ENCODE peak calls at places on chromosomes 4 and X, in four cellular contexts. S is A549; F is tibial nerve; A is CD8-positive, alpha-beta memory T cell. B is an unnamed sample.

GRCh38 chr4:234178-234577 is 71.1 kb downstream of the ZNF732 start:
- DNase-seq in S (no peak), A (no peak), F (no peak), B (no peak)

GRCh38 chr4:24560770-24561415 is 23.5 kb downstream of the DHX15 start:
- DNase-seq in F (no peak), A (no peak), S (no peak), B (no peak)

GRCh38 chr4:15765910-15766703 is 12.0 kb upstream of the CD38 start:
- DNase-seq in F (no peak), A (peak; percentile 69), S (no peak), B (no peak)

GRCh38 chr4:103018391-103019318 is 850 bp downstream of the SLC9B1 start:
- DNase-seq in S (peak; percentile 36), A (no peak), F (no peak), B (no peak)

GRCh38 chr4:89293299-89293698 is 14.3 kb downstream of the GPRIN3 start:
- DNase-seq in S (no peak), A (no peak), F (no peak), B (no peak)

GRCh38 chr4:2066571-2067445 is 7.7 kb downstream of the NAT8L start:
- DNase-seq in A (no peak), F (no peak), S (no peak), B (peak; percentile 38)

GRCh38 chrX:57647020-57647419 is 33.0 kb downstream of the NLRP2B start:
- DNase-seq in F (no peak), A (no peak), S (no peak), B (no peak)

GRCh38 chr4:6617246-6617645 is 23.2 kb upstream of the MRFAP1 start:
- DNase-seq in S (no peak), F (no peak), A (no peak), B (peak; percentile 5)

GRCh38 chrX:101462892-101463291 is 22.4 kb upstream of the ARMCX4 start:
- DNase-seq in S (peak; percentile 21), F (no peak), A (no peak), B (no peak)

GRCh38 chrX:11965436-11965835 is 172.8 kb upstream of the FRMPD4 start:
- DNase-seq in F (no peak), S (no peak), A (no peak), B (no peak)

GRCh38 chr4:143531773-143532491 is 18.4 kb downstream of the SMARCA5 start:
- DNase-seq in S (no peak), F (no peak), A (no peak), B (no peak)

GRCh38 chr4:140296335-140296753 is 77.1 kb upstream of the SCOC start:
- DNase-seq in F (peak; percentile 77), S (peak; percentile 17), A (no peak), B (peak; percentile 50)

DNA sequence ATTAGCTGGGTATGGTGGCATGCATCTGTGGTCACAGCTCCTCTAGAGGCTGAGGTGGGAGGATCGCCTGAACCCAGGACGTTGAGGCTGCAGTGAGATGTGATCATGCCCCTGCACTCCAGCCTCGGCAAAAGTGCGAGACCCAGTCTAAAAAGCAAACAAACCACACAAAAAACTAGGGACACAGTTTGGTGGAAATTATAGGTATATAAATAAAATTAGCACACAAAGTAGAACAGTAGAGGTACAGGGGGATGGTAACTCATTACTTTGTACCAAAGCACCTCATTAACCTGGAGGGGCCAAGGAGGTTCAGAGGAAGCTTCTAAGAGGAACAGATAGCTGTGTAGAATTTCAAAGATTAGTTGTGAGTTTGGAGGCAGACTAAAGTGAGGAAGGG is 5.1 kb downstream of the VBP1 start:
- DNase-seq in F (no peak), S (no peak), A (no peak), B (no peak)
- H3K4me1 ChIP-seq in F (no peaks in the 10 kb centered on the region), S (peaks cover 8% of the 10 kb centered on the region), A (peaks cover 18% of the 10 kb centered on the region), B (peaks cover 2% of the 10 kb centered on the region)

GRCh38 chr4:75490155-75490554 is 24.0 kb downstream of the RCHY1 start:
- DNase-seq in F (no peak), A (no peak), S (peak; percentile 31), B (no peak)
- H3K27ac ChIP-seq in F (no peak overlapping the region), A (no peak overlapping the region), S (no peak overlapping the region), B (no peak overlapping the region)

GRCh38 chr4:184958127-184958806 is 60.0 kb upstream of the HELT start:
- DNase-seq in S (no peak), A (no peak), F (no peak), B (peak; percentile 23)
- H3K4me1 ChIP-seq in S (no peaks in the 10 kb centered on the region), A (no peaks in the 10 kb centered on the region), F (no peaks in the 10 kb centered on the region), B (peaks cover 3% of the 10 kb centered on the region)

GRCh38 chr4:122576261-122577188 is 44.3 kb downstream of the IL21 start:
- DNase-seq in A (peak; percentile 39), F (no peak), S (peak; percentile 35), B (no peak)
- H3K27ac ChIP-seq in A (no peak overlapping the region), F (no peak overlapping the region), S (no peak overlapping the region), B (no peak overlapping the region)

DNA sequence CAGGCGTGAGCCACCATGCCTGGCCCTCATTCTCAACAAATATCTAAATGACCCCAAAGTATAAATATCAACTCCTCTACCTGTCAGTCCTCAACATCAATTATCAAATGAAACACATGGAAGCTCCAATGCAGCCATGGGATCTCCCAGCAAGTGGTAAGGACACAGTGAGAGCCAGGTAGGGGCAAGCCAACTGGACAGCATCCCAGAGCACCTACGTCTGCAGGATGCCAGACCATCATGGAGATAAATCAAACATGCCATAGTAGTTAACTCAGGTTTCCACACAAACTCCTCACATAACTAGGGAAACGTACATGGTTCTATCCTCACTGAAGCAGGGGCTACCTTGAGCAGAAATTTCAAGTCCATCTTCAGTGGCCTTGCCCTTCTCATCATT is 159.9 kb upstream of the MED14 start:
- DNase-seq in A (no peak), S (no peak), F (no peak), B (no peak)
- H3K4me1 ChIP-seq in A (no peaks in the 10 kb centered on the region), S (no peaks in the 10 kb centered on the region), F (no peaks in the 10 kb centered on the region), B (no peaks in the 10 kb centered on the region)

DNA sequence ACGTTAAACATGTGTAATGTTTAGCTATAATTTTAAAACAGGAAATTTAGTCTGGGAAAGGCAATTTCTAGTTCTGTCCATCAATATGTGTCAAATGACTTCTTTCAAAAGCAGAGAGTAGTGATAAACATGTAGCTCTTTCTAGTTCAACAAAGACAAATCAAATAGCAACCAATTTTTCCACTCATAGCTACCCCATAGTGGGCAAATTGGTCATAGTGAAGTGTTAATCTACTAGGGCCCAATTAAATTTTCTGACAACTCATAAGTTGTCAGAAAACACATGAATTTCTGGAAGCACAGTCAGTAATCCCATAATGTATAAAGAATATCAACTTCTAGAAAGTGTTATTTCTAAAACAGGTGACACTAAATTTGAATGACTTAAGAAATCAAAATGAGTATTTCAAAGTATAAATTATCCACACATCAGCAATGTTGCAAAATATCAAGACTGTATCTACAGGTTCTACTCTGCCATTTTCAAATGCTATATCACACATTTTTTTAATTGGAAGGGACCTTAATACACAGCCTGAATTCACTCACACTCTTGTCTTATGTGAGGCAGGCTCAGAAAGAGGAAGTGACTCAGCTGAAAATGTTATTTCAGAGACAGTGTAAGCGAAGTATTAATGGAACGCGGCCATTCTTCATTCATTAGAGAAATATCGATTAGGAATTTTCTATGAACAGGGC is 7.7 kb downstream of the OCIAD2 start:
- DNase-seq in S (no peak), A (no peak), F (no peak), B (no peak)
- H3K27ac ChIP-seq in S (no peak overlapping the region), A (no peak overlapping the region), F (no peak overlapping the region), B (no peak overlapping the region)

GRCh38 chrX:40267334-40268118 is 169.8 kb upstream of the BCOR start:
- DNase-seq in A (no peak), F (peak; percentile 12), S (no peak), B (peak; percentile 77)
- H3K4me1 ChIP-seq in A (peaks cover 12% of the 10 kb centered on the region), F (no peaks in the 10 kb centered on the region), S (peaks cover 13% of the 10 kb centered on the region), B (no peaks in the 10 kb centered on the region)